ENCODE peak calls at places on chromosomes 11 and 22, in eight cellular contexts. I is bronchial epithelial cell; M is upper lobe of right lung; N is pancreas; A is fibroblast of pulmonary artery; Y is neuronal stem cell; J is astrocyte of the cerebellum; U is CD4-positive, alpha-beta memory T cell. T is an unnamed sample.

GRCh38 chr11:45158891-45159605 is 12.6 kb downstream of the PRDM11 start:
- DNase-seq in A (no peak), U (no peak), J (no peak), Y (no peak), N (no peak), I (no peak), M (peak), T (no peak)

GRCh38 chr11:131136476-131136875 is 220.2 kb upstream of the SNX19 start:
- DNase-seq in M (no peak), N (no peak), U (no peak), A (peak), Y (no peak), J (no peak), I (peak), T (peak)

GRCh38 chr11:43515090-43515489 is 156.4 kb downstream of the TTC17 start:
- DNase-seq in A (no peak), Y (no peak), I (no peak), M (no peak), J (no peak), N (no peak), U (no peak), T (no peak)

GRCh38 chr11:134261626-134262488 is 8.5 kb downstream of the ACAD8 start:
- DNase-seq in M (no peak), Y (no peak), U (peak), J (peak), A (peak), N (no peak), I (peak), T (no peak)

GRCh38 chr11:120168960-120169681 is 31.2 kb upstream of the TRIM29 start:
- DNase-seq in Y (peak), I (peak), N (peak), U (peak), J (no peak), A (peak), M (peak), T (no peak)

GRCh38 chr22:36295247-36295646 is 42.3 kb downstream of the APOL1 start:
- DNase-seq in Y (no peak), A (no peak), J (no peak), I (no peak), N (peak), U (no peak), M (no peak), T (no peak)

GRCh38 chr11:1234771-1235614 is 12.1 kb downstream of the MUC5B start:
- DNase-seq in Y (no peak), U (no peak), J (no peak), I (no peak), M (peak), A (no peak), N (peak), T (no peak)

GRCh38 chr11:65524010-65524746 is 705 bp upstream of the SCYL1 start:
- DNase-seq in N (peak), A (no peak), U (no peak), Y (no peak), J (no peak), M (peak), I (peak), T (no peak)

GRCh38 chr11:13415201-13415600 is 47.8 kb downstream of the BTBD10 start:
- DNase-seq in Y (no peak), M (no peak), J (no peak), U (no peak), A (no peak), I (peak), N (no peak), T (no peak)

GRCh38 chr11:59776210-59777066 is 21.3 kb downstream of the STX3 start:
- DNase-seq in N (no peak), Y (no peak), M (no peak), J (peak), U (no peak), I (peak), A (peak), T (no peak)

GRCh38 chr11:70522613-70523311 is 124.4 kb downstream of the CTTN start:
- DNase-seq in N (peak), Y (peak), A (no peak), J (no peak), M (peak), U (no peak), I (no peak), T (no peak)

GRCh38 chr11:109037856-109038780 is 373.2 kb downstream of the DDX10 start:
- DNase-seq in U (no peak), A (peak), I (peak), Y (no peak), M (no peak), N (no peak), J (peak), T (peak)

GRCh38 chr22:24201681-24202590 is 20.6 kb downstream of the SUSD2 start:
- DNase-seq in U (no peak), M (no peak), N (no peak), J (no peak), I (peak), A (no peak), Y (no peak), T (no peak)

GRCh38 chr11:65307298-65308229 is 7.1 kb upstream of the CDC42EP2 start:
- DNase-seq in N (no peak), M (no peak), J (no peak), A (no peak), Y (no peak), I (no peak), U (no peak), T (no peak)

GRCh38 chr11:2837096-2837601 is 48.4 kb downstream of the CDKN1C start:
- DNase-seq in J (no peak), Y (peak), N (peak), U (no peak), I (peak), M (peak), A (peak), T (no peak)

GRCh38 chr11:119751281-119752060 is 22.5 kb upstream of the NECTIN1 start:
- DNase-seq in U (peak), J (no peak), I (peak), N (no peak), A (no peak), M (peak), Y (no peak), T (no peak)

GRCh38 chr11:86145439-86146156 is 76.7 kb upstream of the PICALM start:
- DNase-seq in J (no peak), U (no peak), N (no peak), A (no peak), Y (no peak), M (no peak), I (no peak), T (no peak)

GRCh38 chr11:71209656-71210055 is 42.7 kb downstream of the SHANK2 start:
- DNase-seq in J (no peak), A (no peak), U (no peak), Y (no peak), N (no peak), M (peak), I (no peak), T (no peak)

GRCh38 chr11:78080818-78081495 is 1.3 kb upstream of the NDUFC2 start:
- DNase-seq in I (no peak), N (no peak), Y (no peak), M (no peak), U (no peak), J (peak), A (peak), T (no peak)

GRCh38 chr11:88181776-88182175 is 6.5 kb upstream of the RAB38 start:
- DNase-seq in N (no peak), A (no peak), J (no peak), M (no peak), I (peak), U (no peak), Y (no peak), T (no peak)

GRCh38 chr11:77047007-77047927 is 13.1 kb downstream of the B3GNT6 start:
- DNase-seq in N (no peak), M (no peak), Y (peak), U (peak), I (peak), A (peak), J (peak), T (peak)
- H3K4me3 ChIP-seq in N (peak), M (peak), Y (peak), U (peak), I (peak), A (peak), J (peak), T (peak)

GRCh38 chr11:97069160-97069559 is 679.3 kb downstream of the JRKL start:
- DNase-seq in I (no peak), M (no peak), U (no peak), A (no peak), N (no peak), J (no peak), Y (no peak), T (no peak)
- H3K4me3 ChIP-seq in I (no peak), M (no peak), U (no peak), A (no peak), N (no peak), J (no peak), Y (no peak), T (no peak)

DNA sequence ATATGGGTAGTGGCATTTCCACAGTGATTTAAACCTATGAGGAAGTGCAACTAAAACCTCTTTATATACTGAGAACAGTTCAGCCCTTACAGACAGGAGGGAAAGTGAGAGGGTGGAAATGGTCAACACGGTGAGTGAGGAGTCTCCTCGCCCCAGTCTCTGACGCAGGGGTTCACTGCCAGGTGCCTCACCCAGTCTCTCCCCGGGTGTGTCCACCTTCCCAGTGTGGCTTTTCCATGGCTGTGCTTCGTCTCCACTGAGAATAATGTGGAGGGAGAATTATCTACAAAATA is 116.6 kb upstream of the TOP3B start:
- DNase-seq in N (no peak), I (no peak), J (no peak), M (no peak), A (no peak), Y (no peak), U (no peak), T (no peak)
- H3K4me3 ChIP-seq in N (no peak), I (no peak), J (no peak), M (no peak), A (no peak), Y (no peak), U (no peak), T (no peak)

GRCh38 chr22:30196141-30196866 is 50.3 kb downstream of the LIF start:
- DNase-seq in Y (no peak), N (no peak), M (peak), J (peak), A (peak), I (peak), U (peak), T (peak)
- H3K4me3 ChIP-seq in Y (peak), N (no peak), M (no peak), J (peak), A (peak), I (no peak), U (no peak), T (peak)

DNA sequence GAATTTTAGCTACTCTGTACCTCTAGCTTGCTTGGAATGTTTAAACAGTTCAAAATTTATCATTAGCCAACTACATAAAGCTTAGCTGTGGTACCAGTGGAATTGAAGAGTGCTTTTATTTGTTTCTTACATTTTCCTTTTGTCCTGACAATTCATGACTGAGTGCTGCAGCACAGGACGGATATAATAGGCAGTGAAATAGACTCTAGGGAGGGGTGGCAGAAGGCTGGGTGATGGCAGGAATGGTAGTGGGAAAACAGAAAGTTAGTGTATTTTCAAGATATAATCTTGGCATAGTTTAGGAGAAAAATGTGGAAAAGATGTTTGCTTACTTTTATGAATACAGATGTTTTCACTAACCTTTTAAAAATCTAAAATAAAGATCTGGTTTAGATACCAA is 31.1 kb upstream of the ARHGAP32 start:
- DNase-seq in M (no peak), J (no peak), I (no peak), A (no peak), N (no peak), U (no peak), Y (no peak), T (no peak)
- H3K4me3 ChIP-seq in M (no peak), J (no peak), I (no peak), A (peak), N (no peak), U (no peak), Y (no peak), T (no peak)

DNA sequence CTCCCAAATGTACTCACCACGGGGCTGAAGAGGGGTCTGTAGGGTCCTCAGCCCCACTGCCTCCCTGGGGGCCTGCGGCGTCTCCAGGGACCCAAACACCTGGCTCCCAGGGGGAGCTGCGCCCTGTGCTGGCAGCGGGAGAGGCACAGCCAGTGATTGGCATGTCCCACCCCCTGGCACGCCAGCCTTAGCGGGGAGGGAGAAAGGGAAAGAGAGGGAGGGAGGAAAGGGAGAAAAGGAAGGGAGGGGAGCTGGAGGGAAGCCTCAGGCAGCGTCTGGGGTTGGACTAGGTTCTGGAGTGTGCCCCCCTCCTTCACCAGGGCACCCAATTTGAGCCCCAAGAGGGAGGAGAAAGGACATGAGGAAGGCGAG is at the start of gene CHRM1:
- DNase-seq in Y (no peak), I (no peak), U (no peak), M (no peak), A (no peak), N (peak), J (no peak), T (no peak)
- H3K4me3 ChIP-seq in Y (no peak), I (no peak), U (no peak), M (peak), A (no peak), N (peak), J (no peak), T (no peak)

GRCh38 chr22:21641417-21641794 is 696 bp upstream of the SDF2L1 start:
- DNase-seq in N (peak), M (peak), I (peak), Y (no peak), J (no peak), A (peak), U (no peak), T (no peak)

GRCh38 chr22:21641795-21642583 is at the start of gene SDF2L1:
- DNase-seq in M (peak), U (peak), N (peak), I (peak), A (peak), J (peak), Y (peak), T (peak)

GRCh38 chr22:21640810-21641209 is 1.3 kb upstream of the SDF2L1 start:
- DNase-seq in N (no peak), A (no peak), M (no peak), Y (no peak), I (no peak), J (no peak), U (no peak), T (no peak)

GRCh38 chr22:21642584-21643448 is 714 bp downstream of the SDF2L1 start:
- DNase-seq in I (peak), N (peak), J (no peak), Y (no peak), A (peak), U (peak), M (peak), T (no peak)

GRCh38 chr22:21643533-21644357 is 1.6 kb downstream of the SDF2L1 start:
- DNase-seq in Y (no peak), I (no peak), N (peak), U (no peak), J (no peak), A (no peak), M (no peak), T (no peak)
- H3K4me3 ChIP-seq in Y (peak), I (no peak), N (peak), U (no peak), J (peak), A (peak), M (peak), T (peak)

DNA sequence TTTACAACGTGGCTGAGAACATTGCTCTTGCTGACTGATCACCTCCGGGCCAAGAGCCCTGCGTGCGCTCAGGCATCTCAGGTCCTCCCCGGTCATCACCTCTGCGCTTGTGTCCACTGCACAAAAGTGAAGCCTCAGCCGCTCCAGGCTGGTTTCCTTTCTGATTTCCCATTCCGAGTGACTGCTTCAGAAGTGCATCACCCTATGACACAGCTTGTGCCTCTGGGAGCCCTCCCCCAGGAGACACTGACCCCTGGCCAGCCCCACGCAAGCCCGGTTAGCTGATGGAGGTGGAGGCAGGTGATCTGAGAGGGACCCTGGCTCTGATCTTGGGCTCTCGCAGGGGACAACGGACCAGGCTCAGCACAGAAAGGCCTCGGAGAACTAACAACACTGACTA is 38.3 kb upstream of the GNB1L start:
- DNase-seq in Y (no peak), A (no peak), I (no peak), J (no peak), M (no peak), N (peak), U (no peak), T (no peak)
- H3K4me3 ChIP-seq in Y (no peak), A (no peak), I (no peak), J (no peak), M (no peak), N (no peak), U (no peak), T (no peak)

GRCh38 chr22:19525116-19525660 is 978 bp upstream of the CLDN5 start:
- DNase-seq in Y (no peak), M (no peak), J (no peak), N (no peak), U (no peak), I (no peak), A (no peak), T (no peak)
- H3K4me3 ChIP-seq in Y (no peak), M (peak), J (no peak), N (no peak), U (no peak), I (no peak), A (no peak), T (no peak)